ENCODE peak calls at places on chromosomes 1 and 21, in eight cellular contexts. One of them, this sample, is unnamed. For H3K9me3, the result is how much of the 10 kb centered on the place peaks cover.

GRCh38 chr1:34987018-34987417 is 1.9 kb upstream of the TMEM35B start:
- DNase-seq in OCI-LY7: no peak
- DNase-seq in A549: no peak
- DNase-seq in cardiac muscle cell: no peak
- DNase-seq in upper lobe of right lung: no peak
- DNase-seq in uterus: no peak
- DNase-seq in MG63: no peak
- DNase-seq in naive thymus-derived CD4-positive, alpha-beta T cell: no peak
- DNase-seq in this sample: peak

GRCh38 chr1:115829023-115829674 is 11.8 kb downstream of the NHLH2 start:
- DNase-seq in uterus: peak
- DNase-seq in naive thymus-derived CD4-positive, alpha-beta T cell: no peak
- DNase-seq in cardiac muscle cell: no peak
- DNase-seq in upper lobe of right lung: peak
- DNase-seq in OCI-LY7: no peak
- DNase-seq in A549: peak
- DNase-seq in MG63: peak
- DNase-seq in this sample: peak

GRCh38 chr21:45989355-45990048 is 7.9 kb downstream of the COL6A1 start:
- DNase-seq in cardiac muscle cell: no peak
- DNase-seq in OCI-LY7: no peak
- DNase-seq in naive thymus-derived CD4-positive, alpha-beta T cell: no peak
- DNase-seq in MG63: no peak
- DNase-seq in A549: no peak
- DNase-seq in uterus: peak
- DNase-seq in upper lobe of right lung: peak
- DNase-seq in this sample: no peak

GRCh38 chr1:38835230-38835827 is 24.2 kb downstream of the RRAGC start:
- DNase-seq in naive thymus-derived CD4-positive, alpha-beta T cell: peak
- DNase-seq in cardiac muscle cell: peak
- DNase-seq in upper lobe of right lung: no peak
- DNase-seq in OCI-LY7: peak
- DNase-seq in MG63: peak
- DNase-seq in A549: peak
- DNase-seq in uterus: no peak
- DNase-seq in this sample: peak

GRCh38 chr1:175206687-175207086 is 14.1 kb upstream of the KIAA0040 start:
- DNase-seq in cardiac muscle cell: no peak
- DNase-seq in A549: no peak
- DNase-seq in naive thymus-derived CD4-positive, alpha-beta T cell: no peak
- DNase-seq in upper lobe of right lung: no peak
- DNase-seq in uterus: no peak
- DNase-seq in MG63: no peak
- DNase-seq in OCI-LY7: no peak
- DNase-seq in this sample: no peak

GRCh38 chr21:46454634-46455390 is 3.9 kb upstream of the DIP2A start:
- DNase-seq in OCI-LY7: no peak
- DNase-seq in upper lobe of right lung: no peak
- DNase-seq in cardiac muscle cell: no peak
- DNase-seq in uterus: no peak
- DNase-seq in naive thymus-derived CD4-positive, alpha-beta T cell: no peak
- DNase-seq in A549: no peak
- DNase-seq in MG63: no peak
- DNase-seq in this sample: peak

GRCh38 chr1:65626003-65626402 is 166.7 kb upstream of the PDE4B start:
- DNase-seq in A549: no peak
- DNase-seq in naive thymus-derived CD4-positive, alpha-beta T cell: no peak
- DNase-seq in MG63: no peak
- DNase-seq in cardiac muscle cell: no peak
- DNase-seq in OCI-LY7: no peak
- DNase-seq in uterus: no peak
- DNase-seq in upper lobe of right lung: no peak
- DNase-seq in this sample: no peak

GRCh38 chr1:58000821-58001220 is 545.7 kb downstream of the OMA1 start:
- DNase-seq in OCI-LY7: no peak
- DNase-seq in naive thymus-derived CD4-positive, alpha-beta T cell: no peak
- DNase-seq in MG63: no peak
- DNase-seq in upper lobe of right lung: no peak
- DNase-seq in uterus: no peak
- DNase-seq in A549: no peak
- DNase-seq in cardiac muscle cell: no peak
- DNase-seq in this sample: no peak

GRCh38 chr21:25862596-25862995 is 127.8 kb downstream of the GABPA start:
- DNase-seq in MG63: no peak
- DNase-seq in naive thymus-derived CD4-positive, alpha-beta T cell: no peak
- DNase-seq in A549: peak
- DNase-seq in uterus: no peak
- DNase-seq in cardiac muscle cell: no peak
- DNase-seq in OCI-LY7: peak
- DNase-seq in upper lobe of right lung: no peak
- DNase-seq in this sample: peak

GRCh38 chr1:41318135-41318534 is 43.1 kb upstream of the FOXO6 start:
- DNase-seq in upper lobe of right lung: no peak
- DNase-seq in naive thymus-derived CD4-positive, alpha-beta T cell: no peak
- DNase-seq in cardiac muscle cell: no peak
- DNase-seq in A549: no peak
- DNase-seq in OCI-LY7: no peak
- DNase-seq in MG63: no peak
- DNase-seq in uterus: no peak
- DNase-seq in this sample: no peak

GRCh38 chr1:47738560-47739182 is 258.5 kb downstream of the TRABD2B start:
- DNase-seq in upper lobe of right lung: no peak
- DNase-seq in MG63: peak
- DNase-seq in naive thymus-derived CD4-positive, alpha-beta T cell: no peak
- DNase-seq in OCI-LY7: no peak
- DNase-seq in cardiac muscle cell: peak
- DNase-seq in uterus: peak
- DNase-seq in A549: peak
- DNase-seq in this sample: peak

GRCh38 chr1:216528816-216529215 is 105.6 kb upstream of the USH2A start:
- DNase-seq in MG63: no peak
- DNase-seq in A549: no peak
- DNase-seq in cardiac muscle cell: no peak
- DNase-seq in OCI-LY7: peak
- DNase-seq in uterus: no peak
- DNase-seq in naive thymus-derived CD4-positive, alpha-beta T cell: no peak
- DNase-seq in upper lobe of right lung: no peak
- DNase-seq in this sample: no peak

GRCh38 chr21:31447477-31447876 is 103.4 kb upstream of the TIAM1 start:
- DNase-seq in cardiac muscle cell: no peak
- DNase-seq in MG63: peak
- DNase-seq in A549: no peak
- DNase-seq in OCI-LY7: no peak
- DNase-seq in uterus: peak
- DNase-seq in upper lobe of right lung: no peak
- DNase-seq in naive thymus-derived CD4-positive, alpha-beta T cell: no peak
- DNase-seq in this sample: peak

GRCh38 chr1:17520041-17520440 is 19.5 kb upstream of the ARHGEF10L start:
- DNase-seq in MG63: no peak
- DNase-seq in A549: no peak
- DNase-seq in OCI-LY7: no peak
- DNase-seq in cardiac muscle cell: no peak
- DNase-seq in upper lobe of right lung: peak
- DNase-seq in naive thymus-derived CD4-positive, alpha-beta T cell: no peak
- DNase-seq in uterus: no peak
- DNase-seq in this sample: no peak

GRCh38 chr1:17419626-17420328 is 19.7 kb downstream of the RCC2 start:
- DNase-seq in A549: peak
- DNase-seq in OCI-LY7: peak
- DNase-seq in cardiac muscle cell: peak
- DNase-seq in uterus: peak
- DNase-seq in naive thymus-derived CD4-positive, alpha-beta T cell: peak
- DNase-seq in MG63: no peak
- DNase-seq in upper lobe of right lung: peak
- DNase-seq in this sample: peak

GRCh38 chr1:185562623-185563359 is 171.4 kb upstream of the HMCN1 start:
- DNase-seq in uterus: no peak
- DNase-seq in MG63: no peak
- DNase-seq in A549: no peak
- DNase-seq in cardiac muscle cell: no peak
- DNase-seq in upper lobe of right lung: no peak
- DNase-seq in OCI-LY7: no peak
- DNase-seq in naive thymus-derived CD4-positive, alpha-beta T cell: no peak
- DNase-seq in this sample: no peak

GRCh38 chr1:53503433-53503925 is 44.3 kb downstream of the DMRTB1 start:
- DNase-seq in MG63: no peak
- DNase-seq in uterus: no peak
- DNase-seq in A549: no peak
- DNase-seq in cardiac muscle cell: no peak
- DNase-seq in upper lobe of right lung: no peak
- DNase-seq in naive thymus-derived CD4-positive, alpha-beta T cell: no peak
- DNase-seq in OCI-LY7: no peak
- DNase-seq in this sample: no peak

GRCh38 chr1:67601539-67601938 is 83.5 kb upstream of the GADD45A start:
- DNase-seq in naive thymus-derived CD4-positive, alpha-beta T cell: no peak
- DNase-seq in cardiac muscle cell: peak
- DNase-seq in upper lobe of right lung: no peak
- DNase-seq in A549: no peak
- DNase-seq in OCI-LY7: no peak
- DNase-seq in uterus: no peak
- DNase-seq in MG63: no peak
- DNase-seq in this sample: no peak

GRCh38 chr1:67596674-67597073 is 88.3 kb upstream of the GADD45A start:
- DNase-seq in OCI-LY7: no peak
- DNase-seq in cardiac muscle cell: no peak
- DNase-seq in naive thymus-derived CD4-positive, alpha-beta T cell: no peak
- DNase-seq in MG63: no peak
- DNase-seq in upper lobe of right lung: no peak
- DNase-seq in uterus: no peak
- DNase-seq in A549: no peak
- DNase-seq in this sample: no peak

GRCh38 chr1:67594764-67595163 is 90.2 kb upstream of the GADD45A start:
- DNase-seq in naive thymus-derived CD4-positive, alpha-beta T cell: no peak
- DNase-seq in A549: no peak
- DNase-seq in MG63: no peak
- DNase-seq in cardiac muscle cell: no peak
- DNase-seq in OCI-LY7: no peak
- DNase-seq in uterus: no peak
- DNase-seq in upper lobe of right lung: no peak
- DNase-seq in this sample: no peak

GRCh38 chr1:67599085-67599484 is 85.9 kb upstream of the GADD45A start:
- DNase-seq in OCI-LY7: no peak
- DNase-seq in MG63: peak
- DNase-seq in uterus: no peak
- DNase-seq in naive thymus-derived CD4-positive, alpha-beta T cell: no peak
- DNase-seq in A549: no peak
- DNase-seq in upper lobe of right lung: no peak
- DNase-seq in cardiac muscle cell: peak
- DNase-seq in this sample: peak

GRCh38 chr1:67597336-67597735 is 87.7 kb upstream of the GADD45A start:
- DNase-seq in uterus: no peak
- DNase-seq in MG63: no peak
- DNase-seq in naive thymus-derived CD4-positive, alpha-beta T cell: no peak
- DNase-seq in cardiac muscle cell: no peak
- DNase-seq in A549: no peak
- DNase-seq in upper lobe of right lung: no peak
- DNase-seq in OCI-LY7: no peak
- DNase-seq in this sample: no peak
- H3K9me3 ChIP-seq in uterus: under half
- H3K9me3 ChIP-seq in MG63: under half
- H3K9me3 ChIP-seq in naive thymus-derived CD4-positive, alpha-beta T cell: under half
- H3K9me3 ChIP-seq in cardiac muscle cell: under half
- H3K9me3 ChIP-seq in A549: under half
- H3K9me3 ChIP-seq in upper lobe of right lung: under half
- H3K9me3 ChIP-seq in OCI-LY7: under half
- H3K9me3 ChIP-seq in this sample: under half

DNA sequence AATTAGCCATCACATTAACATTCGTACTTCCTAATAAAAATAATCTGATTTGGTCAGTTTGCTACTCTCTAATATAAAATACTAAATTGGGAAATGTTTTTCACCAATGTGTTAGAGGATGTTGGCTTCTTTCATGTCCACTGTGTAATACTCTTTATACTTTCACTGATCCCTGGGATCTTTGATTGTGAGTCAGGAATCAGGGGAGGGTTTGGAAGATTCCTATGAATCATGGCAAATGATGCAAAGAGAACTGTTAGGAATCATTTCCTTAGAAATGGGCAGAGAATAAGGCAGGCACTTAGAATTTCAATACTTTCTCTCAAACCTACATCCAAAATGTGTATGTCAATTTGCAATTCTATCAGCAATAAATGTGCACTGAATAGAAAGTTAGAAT is 31.0 kb downstream of the KRTAP24-1 start:
- DNase-seq in naive thymus-derived CD4-positive, alpha-beta T cell: no peak
- DNase-seq in cardiac muscle cell: no peak
- DNase-seq in OCI-LY7: no peak
- DNase-seq in uterus: no peak
- DNase-seq in A549: no peak
- DNase-seq in MG63: no peak
- DNase-seq in upper lobe of right lung: no peak
- DNase-seq in this sample: no peak
- H3K9me3 ChIP-seq in naive thymus-derived CD4-positive, alpha-beta T cell: under half
- H3K9me3 ChIP-seq in cardiac muscle cell: under half
- H3K9me3 ChIP-seq in OCI-LY7: under half
- H3K9me3 ChIP-seq in uterus: under half
- H3K9me3 ChIP-seq in A549: under half
- H3K9me3 ChIP-seq in MG63: under half
- H3K9me3 ChIP-seq in upper lobe of right lung: under half
- H3K9me3 ChIP-seq in this sample: under half

DNA sequence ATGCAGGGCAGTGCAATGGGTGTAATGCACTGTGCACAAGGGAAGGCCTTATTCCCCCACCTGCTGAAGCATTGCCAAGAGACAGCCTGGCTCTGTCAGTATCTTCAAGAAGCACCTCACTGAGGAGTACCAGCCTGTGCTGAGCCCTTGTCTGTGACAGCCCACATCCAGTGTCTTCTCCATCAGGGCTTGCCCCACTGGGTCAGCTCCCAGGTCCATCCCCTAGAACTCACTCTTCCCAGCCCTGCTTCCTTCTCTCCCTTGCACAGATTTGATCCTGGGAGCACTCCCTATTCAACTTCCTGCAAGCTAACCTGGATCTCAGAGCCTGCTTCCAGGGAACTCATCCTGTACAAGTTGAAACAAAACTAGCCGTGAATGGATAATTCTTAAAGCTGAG is 33.6 kb upstream of the IFNGR2 start:
- DNase-seq in A549: no peak
- DNase-seq in uterus: no peak
- DNase-seq in naive thymus-derived CD4-positive, alpha-beta T cell: no peak
- DNase-seq in upper lobe of right lung: peak
- DNase-seq in MG63: no peak
- DNase-seq in cardiac muscle cell: no peak
- DNase-seq in OCI-LY7: no peak
- DNase-seq in this sample: no peak
- H3K9me3 ChIP-seq in A549: under half
- H3K9me3 ChIP-seq in uterus: under half
- H3K9me3 ChIP-seq in naive thymus-derived CD4-positive, alpha-beta T cell: under half
- H3K9me3 ChIP-seq in upper lobe of right lung: under half
- H3K9me3 ChIP-seq in MG63: under half
- H3K9me3 ChIP-seq in cardiac muscle cell: under half
- H3K9me3 ChIP-seq in OCI-LY7: half or more
- H3K9me3 ChIP-seq in this sample: under half

DNA sequence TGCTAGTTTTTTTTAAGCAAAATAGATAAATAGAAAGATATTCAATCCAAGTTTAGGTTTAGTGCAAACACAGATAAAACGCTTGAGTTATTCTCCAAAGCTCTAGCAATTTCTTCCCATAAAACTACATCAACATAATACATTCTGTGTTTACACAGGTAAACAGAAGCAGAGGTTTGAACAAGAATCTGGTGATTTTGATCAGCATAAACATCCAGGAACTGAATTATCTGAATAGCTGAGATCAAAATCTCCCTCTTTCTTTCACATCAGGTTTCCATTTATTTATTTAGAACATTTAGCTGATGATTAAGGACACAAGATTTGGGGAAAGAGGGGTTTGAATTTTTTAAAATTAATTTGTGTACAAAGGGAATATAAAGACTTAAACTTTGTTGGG is 1564.6 kb downstream of the MRPL39 start:
- DNase-seq in upper lobe of right lung: no peak
- DNase-seq in uterus: no peak
- DNase-seq in MG63: no peak
- DNase-seq in A549: no peak
- DNase-seq in naive thymus-derived CD4-positive, alpha-beta T cell: no peak
- DNase-seq in cardiac muscle cell: no peak
- DNase-seq in OCI-LY7: no peak
- DNase-seq in this sample: no peak
- H3K9me3 ChIP-seq in upper lobe of right lung: under half
- H3K9me3 ChIP-seq in uterus: under half
- H3K9me3 ChIP-seq in MG63: under half
- H3K9me3 ChIP-seq in A549: under half
- H3K9me3 ChIP-seq in naive thymus-derived CD4-positive, alpha-beta T cell: under half
- H3K9me3 ChIP-seq in cardiac muscle cell: under half
- H3K9me3 ChIP-seq in OCI-LY7: under half
- H3K9me3 ChIP-seq in this sample: under half